ENCODE peak calls at places on chromosomes 11 and 22, in four cellular contexts. One of them, this sample, is unnamed.

GRCh38 chr22:29457730-29458129 is 19.3 kb downstream of the RFPL1 start:
- DNase-seq in prostate gland: no peak
- DNase-seq in Peyer's patch: no peak
- DNase-seq in GM12865: peak
- DNase-seq in this sample: peak

GRCh38 chr11:120482149-120482548 is 29.4 kb upstream of the GRIK4 start:
- DNase-seq in Peyer's patch: no peak
- DNase-seq in GM12865: no peak
- DNase-seq in prostate gland: no peak
- DNase-seq in this sample: no peak

GRCh38 chr11:120137611-120138521 is at the start of gene TRIM29:
- DNase-seq in prostate gland: peak
- DNase-seq in GM12865: no peak
- DNase-seq in Peyer's patch: peak
- DNase-seq in this sample: no peak

GRCh38 chr11:70892889-70893288 is 359.5 kb downstream of the SHANK2 start:
- DNase-seq in prostate gland: no peak
- DNase-seq in GM12865: no peak
- DNase-seq in Peyer's patch: no peak
- DNase-seq in this sample: no peak

GRCh38 chr11:79708319-79708928 is 267.6 kb upstream of the TENM4 start:
- DNase-seq in prostate gland: no peak
- DNase-seq in Peyer's patch: no peak
- DNase-seq in GM12865: peak
- DNase-seq in this sample: no peak

GRCh38 chr11:76656571-76657081 is 13.9 kb downstream of the LRRC32 start:
- DNase-seq in GM12865: no peak
- DNase-seq in prostate gland: no peak
- DNase-seq in Peyer's patch: peak
- DNase-seq in this sample: no peak

GRCh38 chr11:92888701-92889100 is 80.8 kb upstream of the MTNR1B start:
- DNase-seq in GM12865: no peak
- DNase-seq in Peyer's patch: no peak
- DNase-seq in prostate gland: no peak
- DNase-seq in this sample: no peak

GRCh38 chr22:38214248-38215056 is 12.7 kb downstream of the MAFF start:
- DNase-seq in GM12865: peak
- DNase-seq in Peyer's patch: peak
- DNase-seq in prostate gland: peak
- DNase-seq in this sample: peak

GRCh38 chr11:65742353-65742752 is 21.8 kb upstream of the RNASEH2C start:
- DNase-seq in prostate gland: no peak
- DNase-seq in Peyer's patch: no peak
- DNase-seq in GM12865: no peak
- DNase-seq in this sample: no peak

GRCh38 chr22:22408731-22409696 is 99.5 kb downstream of the ZNF280B start:
- DNase-seq in prostate gland: no peak
- DNase-seq in Peyer's patch: no peak
- DNase-seq in GM12865: peak
- DNase-seq in this sample: peak

GRCh38 chr22:46105494-46106278 is 44.6 kb upstream of the PPARA start:
- DNase-seq in GM12865: no peak
- DNase-seq in prostate gland: peak
- DNase-seq in Peyer's patch: peak
- DNase-seq in this sample: no peak

GRCh38 chr11:2089536-2090165 is 49.5 kb downstream of the IGF2 start:
- DNase-seq in prostate gland: no peak
- DNase-seq in GM12865: peak
- DNase-seq in Peyer's patch: no peak
- DNase-seq in this sample: peak

GRCh38 chr11:17722000-17722643 is 2.8 kb downstream of the MYOD1 start:
- DNase-seq in prostate gland: no peak
- DNase-seq in Peyer's patch: no peak
- DNase-seq in GM12865: no peak
- DNase-seq in this sample: no peak

GRCh38 chr11:124581817-124582216 is 12.0 kb downstream of the OR8A1 start:
- DNase-seq in GM12865: no peak
- DNase-seq in Peyer's patch: no peak
- DNase-seq in prostate gland: no peak
- DNase-seq in this sample: no peak

GRCh38 chr22:46287873-46288751 is 8.6 kb upstream of the GTSE1 start:
- DNase-seq in GM12865: peak
- DNase-seq in Peyer's patch: peak
- DNase-seq in prostate gland: no peak
- DNase-seq in this sample: peak

GRCh38 chr11:70833011-70833410 is 419.4 kb downstream of the SHANK2 start:
- DNase-seq in prostate gland: no peak
- DNase-seq in Peyer's patch: no peak
- DNase-seq in GM12865: no peak
- DNase-seq in this sample: no peak

GRCh38 chr11:75406338-75406777 is 7.0 kb downstream of the RPS3 start:
- DNase-seq in prostate gland: no peak
- DNase-seq in GM12865: no peak
- DNase-seq in Peyer's patch: no peak
- DNase-seq in this sample: no peak

GRCh38 chr11:129960216-129961214 is 42.1 kb downstream of the PRDM10 start:
- DNase-seq in GM12865: peak
- DNase-seq in prostate gland: no peak
- DNase-seq in Peyer's patch: no peak
- DNase-seq in this sample: peak

GRCh38 chr11:134360050-134360835 is 28.5 kb downstream of the GLB1L2 start:
- DNase-seq in Peyer's patch: peak
- DNase-seq in prostate gland: peak
- DNase-seq in GM12865: peak
- DNase-seq in this sample: peak

DNA sequence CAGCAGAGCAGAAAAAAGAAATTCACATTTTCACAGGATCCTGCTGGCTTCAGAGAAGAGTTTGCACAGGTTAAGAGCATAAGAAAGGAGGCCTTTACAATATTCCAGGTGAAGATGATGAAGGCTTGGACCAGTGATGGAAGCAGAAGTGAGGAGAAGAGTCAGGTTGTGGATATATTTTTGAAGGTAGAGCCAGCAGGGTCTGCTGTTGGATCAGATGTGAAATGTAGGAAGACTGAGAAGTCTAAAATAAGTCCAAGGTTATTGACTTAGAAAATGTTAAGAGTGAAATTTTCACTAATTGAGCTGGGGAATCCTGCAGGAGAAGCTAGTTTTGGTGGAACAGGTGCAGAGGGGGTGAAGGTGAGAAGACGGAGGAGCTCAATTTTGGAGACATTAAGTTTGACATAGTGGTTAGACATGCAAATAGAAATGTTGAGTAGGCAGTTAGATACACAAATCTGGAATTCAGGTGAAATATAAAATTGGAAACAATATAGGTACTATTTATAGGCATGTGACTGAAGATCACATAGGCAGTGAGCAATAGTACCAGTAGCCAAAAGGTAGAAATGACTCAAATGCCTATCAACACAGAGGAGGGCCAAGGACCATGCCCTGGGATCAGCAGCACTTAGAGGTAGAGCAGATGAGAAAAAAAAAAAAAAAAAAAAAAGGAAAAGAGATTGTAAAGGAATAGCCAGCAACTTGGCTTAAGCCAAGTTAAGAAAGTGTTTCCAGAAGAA is 252.0 kb downstream of the AASDHPPT start:
- DNase-seq in Peyer's patch: no peak
- DNase-seq in prostate gland: no peak
- DNase-seq in GM12865: no peak
- DNase-seq in this sample: no peak
- TF ChIP-seq CTCF in Peyer's patch: no peak
- TF ChIP-seq CTCF in prostate gland: no peak
- TF ChIP-seq CTCF in GM12865: no peak
- TF ChIP-seq CTCF in this sample: no peak

GRCh38 chr11:12402027-12402426 is 24.7 kb downstream of the PARVA start:
- DNase-seq in Peyer's patch: no peak
- DNase-seq in GM12865: no peak
- DNase-seq in prostate gland: no peak
- DNase-seq in this sample: no peak
- TF ChIP-seq CTCF in Peyer's patch: no peak
- TF ChIP-seq CTCF in GM12865: no peak
- TF ChIP-seq CTCF in prostate gland: no peak
- TF ChIP-seq CTCF in this sample: no peak

GRCh38 chr11:19953342-19953741 is 206.9 kb downstream of the DBX1 start:
- DNase-seq in prostate gland: no peak
- DNase-seq in GM12865: no peak
- DNase-seq in Peyer's patch: no peak
- DNase-seq in this sample: no peak

GRCh38 chr11:19955660-19956059 is 204.6 kb downstream of the DBX1 start:
- DNase-seq in prostate gland: no peak
- DNase-seq in Peyer's patch: no peak
- DNase-seq in GM12865: no peak
- DNase-seq in this sample: no peak

GRCh38 chr11:19954899-19955298 is 205.4 kb downstream of the DBX1 start:
- DNase-seq in prostate gland: no peak
- DNase-seq in Peyer's patch: no peak
- DNase-seq in GM12865: no peak
- DNase-seq in this sample: no peak

GRCh38 chr11:19952101-19952605 is 208.1 kb downstream of the DBX1 start:
- DNase-seq in GM12865: no peak
- DNase-seq in prostate gland: no peak
- DNase-seq in Peyer's patch: no peak
- DNase-seq in this sample: no peak

GRCh38 chr11:19953909-19954308 is 206.4 kb downstream of the DBX1 start:
- DNase-seq in GM12865: no peak
- DNase-seq in Peyer's patch: no peak
- DNase-seq in prostate gland: no peak
- DNase-seq in this sample: no peak
- TF ChIP-seq CTCF in GM12865: no peak
- TF ChIP-seq CTCF in Peyer's patch: no peak
- TF ChIP-seq CTCF in prostate gland: no peak
- TF ChIP-seq CTCF in this sample: no peak

DNA sequence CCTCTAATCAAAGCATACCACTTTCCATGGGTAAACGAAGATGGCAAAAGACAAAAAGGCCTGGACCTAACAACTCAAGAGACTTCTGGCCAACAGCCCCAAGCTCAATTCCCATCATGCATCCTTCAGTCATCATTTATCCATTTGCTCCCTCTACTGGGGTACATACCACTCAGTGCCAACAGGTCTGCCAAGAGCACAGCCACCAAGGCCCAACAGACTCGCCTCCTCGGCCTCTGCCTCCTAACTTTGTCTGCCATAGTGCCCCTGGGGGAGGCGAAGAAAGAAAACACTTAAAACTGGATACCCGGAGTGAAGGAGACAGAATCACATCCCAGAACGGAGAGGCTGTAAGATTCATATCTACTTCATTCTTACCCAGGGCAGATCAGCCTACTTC is 1.1 kb downstream of the HYOU1 start:
- DNase-seq in prostate gland: no peak
- DNase-seq in GM12865: peak
- DNase-seq in Peyer's patch: no peak
- DNase-seq in this sample: peak
- TF ChIP-seq CTCF in prostate gland: no peak
- TF ChIP-seq CTCF in GM12865: no peak
- TF ChIP-seq CTCF in Peyer's patch: no peak
- TF ChIP-seq CTCF in this sample: peak

DNA sequence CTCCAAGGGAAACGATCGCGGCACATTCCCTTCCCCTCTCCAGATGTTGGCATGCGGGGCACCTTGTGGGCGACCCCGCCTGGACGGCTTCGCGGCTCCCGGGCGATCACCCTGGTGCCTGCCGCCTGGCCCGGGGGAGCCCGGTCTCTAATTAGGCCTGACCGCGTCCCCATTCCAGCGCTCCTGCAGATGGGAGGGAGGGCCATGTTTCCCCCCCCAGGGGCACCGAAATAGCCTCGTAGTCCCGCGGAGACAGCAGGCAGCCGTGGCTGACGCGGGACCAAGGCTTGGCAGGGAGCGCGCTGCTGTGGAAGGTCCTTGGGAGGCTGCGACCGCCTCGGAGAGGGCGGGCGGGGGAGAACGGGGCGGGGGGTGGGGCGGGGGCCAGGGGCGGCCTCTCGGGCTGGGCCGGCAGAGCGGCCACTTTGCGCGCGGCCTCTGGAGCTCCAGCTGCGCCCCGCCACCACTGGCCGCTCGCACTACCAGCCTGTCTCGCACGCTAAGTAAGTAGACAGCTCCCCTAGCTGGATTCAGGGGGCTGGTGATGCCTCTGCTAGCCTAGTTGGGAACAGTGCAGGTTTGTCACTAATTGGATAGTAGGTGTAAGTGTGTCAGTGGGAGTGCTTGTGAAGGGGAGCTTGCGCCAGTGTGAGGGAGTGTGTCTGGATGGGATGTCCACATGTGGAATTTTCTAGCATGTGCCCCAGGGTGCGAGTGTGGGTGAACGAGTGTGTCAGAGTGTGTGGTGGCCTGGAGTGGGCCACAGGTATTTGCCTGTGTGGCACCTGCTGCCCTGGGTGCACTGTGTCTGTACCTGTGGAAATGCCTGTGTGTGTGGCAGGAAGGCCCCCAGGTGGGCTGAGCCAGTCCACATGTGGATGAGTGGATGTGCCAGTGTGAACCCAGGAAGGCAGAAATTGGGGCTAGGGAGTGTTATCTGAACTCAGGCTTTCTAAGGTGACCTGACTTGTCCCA is at the start of gene INSC:
- DNase-seq in Peyer's patch: no peak
- DNase-seq in prostate gland: no peak
- DNase-seq in GM12865: no peak
- DNase-seq in this sample: no peak
- TF ChIP-seq CTCF in Peyer's patch: no peak
- TF ChIP-seq CTCF in prostate gland: no peak
- TF ChIP-seq CTCF in GM12865: no peak
- TF ChIP-seq CTCF in this sample: no peak

GRCh38 chr22:25903294-25903693 is 161.3 kb downstream of the MYO18B start:
- DNase-seq in Peyer's patch: no peak
- DNase-seq in GM12865: peak
- DNase-seq in prostate gland: no peak
- DNase-seq in this sample: peak
- TF ChIP-seq CTCF in Peyer's patch: no peak
- TF ChIP-seq CTCF in GM12865: peak
- TF ChIP-seq CTCF in prostate gland: no peak
- TF ChIP-seq CTCF in this sample: peak

DNA sequence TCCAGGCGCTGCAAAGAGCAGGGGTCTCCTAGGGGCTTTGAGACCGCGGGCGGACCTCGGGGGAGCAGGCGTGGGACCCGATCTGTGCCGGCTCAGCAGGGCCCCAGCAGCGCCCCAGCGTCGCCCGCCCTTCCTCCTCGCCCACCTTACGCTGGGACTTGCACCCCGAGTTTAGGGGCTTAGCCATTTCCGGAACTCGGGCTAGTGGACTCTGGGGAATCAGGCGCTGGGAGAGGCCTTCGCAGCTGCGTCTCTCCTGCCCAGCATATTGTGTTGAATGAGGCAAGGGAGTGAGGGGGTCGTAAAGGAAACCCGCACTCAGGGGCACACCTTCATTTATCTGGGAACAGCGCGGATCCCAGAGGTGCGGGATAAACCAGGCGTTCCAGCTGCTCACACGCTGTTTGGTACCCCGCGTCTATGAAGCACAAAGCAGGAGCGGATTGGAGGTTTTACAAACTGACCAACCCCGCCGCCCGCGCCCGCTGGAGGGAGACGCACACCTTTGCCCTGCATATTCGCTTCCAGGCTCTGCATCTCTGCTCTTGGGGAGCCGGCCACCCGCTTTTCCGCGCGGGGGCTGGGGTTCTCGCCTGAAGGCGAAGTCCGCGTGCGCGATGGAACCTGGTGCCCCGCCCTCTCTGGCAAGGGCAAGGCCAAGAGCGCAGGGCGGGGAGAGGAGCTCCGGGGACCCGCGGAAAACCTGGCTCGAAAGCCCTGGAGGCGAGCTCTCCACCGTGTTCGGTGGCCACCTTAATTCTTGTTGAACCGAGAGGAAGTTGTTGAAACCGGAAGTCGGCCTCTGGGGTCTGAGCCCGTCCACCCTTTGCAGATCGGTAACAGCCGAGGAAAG is 6.7 kb upstream of the ALX4 start:
- DNase-seq in Peyer's patch: peak
- DNase-seq in GM12865: no peak
- DNase-seq in prostate gland: no peak
- DNase-seq in this sample: no peak
- TF ChIP-seq CTCF in Peyer's patch: no peak
- TF ChIP-seq CTCF in GM12865: no peak
- TF ChIP-seq CTCF in prostate gland: no peak
- TF ChIP-seq CTCF in this sample: no peak